ENCODE peak calls at places on chromosome 22, in six cellular contexts. F is left ventricle myocardium inferior; Y is pancreas; U is psoas muscle; R is naive thymus-derived CD4-positive, alpha-beta T cell; D is heart right ventricle. H is an unnamed sample.

GRCh38 chr22:44542561-44543222 is 44.7 kb upstream of the RTL6 start:
- DNase-seq in F (no peak), Y (peak; percentile 38), U (no peak), R (no peak), D (no peak), H (no peak)

GRCh38 chr22:46148885-46149492 is 1.3 kb upstream of the PPARA start:
- DNase-seq in F (no peak), Y (no peak), U (no peak), R (no peak), D (no peak), H (no peak)

GRCh38 chr22:45096256-45096907 is 67.3 kb upstream of the NUP50 start:
- DNase-seq in F (no peak), Y (peak; percentile 67), U (no peak), R (peak; percentile 15), D (no peak), H (peak; percentile 62)

GRCh38 chr22:22404598-22405284 is 103.8 kb downstream of the ZNF280B start:
- DNase-seq in F (no peak), Y (no peak), U (no peak), R (no peak), D (no peak), H (no peak)

GRCh38 chr22:26550498-26551033 is 38.3 kb upstream of the TFIP11 start:
- DNase-seq in F (peak; percentile 74), Y (no peak), U (peak; percentile 62), R (no peak), D (peak; percentile 67), H (peak; percentile 80)

GRCh38 chr22:41758231-41758630 is 42.2 kb upstream of the CCDC134 start:
- DNase-seq in F (no peak), Y (no peak), U (no peak), R (no peak), D (no peak), H (no peak)

GRCh38 chr22:28129319-28129962 is 210.4 kb upstream of the PITPNB start:
- DNase-seq in F (no peak), Y (no peak), U (no peak), R (no peak), D (no peak), H (no peak)

GRCh38 chr22:19103881-19104821 is 18.1 kb downstream of the DGCR2 start:
- DNase-seq in F (no peak), Y (peak; percentile 65), U (peak; percentile 75), R (no peak), D (no peak), H (no peak)

GRCh38 chr22:24810043-24810749 is 4.2 kb downstream of the SGSM1 start:
- DNase-seq in F (no peak), Y (no peak), U (no peak), R (no peak), D (no peak), H (no peak)

GRCh38 chr22:37678372-37678771 is 2.9 kb downstream of the LGALS1 start:
- DNase-seq in F (no peak), Y (no peak), U (no peak), R (no peak), D (no peak), H (peak; percentile 78)

GRCh38 chr22:35914665-35915476 is 113.8 kb downstream of the RBFOX2 start:
- DNase-seq in F (no peak), Y (no peak), U (peak; percentile 55), R (no peak), D (no peak), H (no peak)

GRCh38 chr22:36472689-36473088 is 8.8 kb downstream of the TXN2 start:
- DNase-seq in F (no peak), Y (no peak), U (no peak), R (no peak), D (no peak), H (no peak)

GRCh38 chr22:17707526-17707925 is 66.7 kb downstream of the BID start:
- DNase-seq in F (no peak), Y (no peak), U (no peak), R (no peak), D (no peak), H (no peak)

GRCh38 chr22:42229455-42230149 is 40.9 kb downstream of the TCF20 start:
- DNase-seq in F (no peak), Y (no peak), U (no peak), R (no peak), D (no peak), H (peak; percentile 46)

GRCh38 chr22:44450503-44450902 is 47.5 kb downstream of the RTL6 start:
- DNase-seq in F (no peak), Y (no peak), U (no peak), R (no peak), D (no peak), H (no peak)

GRCh38 chr22:47144076-47144765 is 381.8 kb downstream of the TBC1D22A start:
- DNase-seq in F (no peak), Y (peak; percentile 70), U (peak; percentile 45), R (no peak), D (no peak), H (no peak)

GRCh38 chr22:37708580-37709444 is 12.0 kb downstream of the TRIOBP start:
- DNase-seq in F (peak; percentile 29), Y (no peak), U (no peak), R (no peak), D (peak; percentile 38), H (no peak)

GRCh38 chr22:47796128-47796908 is 1033.9 kb downstream of the TBC1D22A start:
- DNase-seq in F (no peak), Y (no peak), U (no peak), R (no peak), D (no peak), H (no peak)

GRCh38 chr22:38172489-38173155 is 9.0 kb downstream of the PLA2G6 start:
- DNase-seq in F (peak; percentile 76), Y (peak; percentile 81), U (peak; percentile 77), R (no peak), D (peak; percentile 73), H (peak; percentile 80)

GRCh38 chr22:45200862-45201511 is 37.3 kb downstream of the NUP50 start:
- DNase-seq in F (no peak), Y (no peak), U (peak; percentile 29), R (no peak), D (no peak), H (no peak)

GRCh38 chr22:19658057-19658966 is 56.0 kb upstream of the SEPTIN5 start:
- DNase-seq in F (no peak), Y (no peak), U (peak; percentile 26), R (no peak), D (no peak), H (no peak)

GRCh38 chr22:41557401-41558240 is 3.2 kb upstream of the CSDC2 start:
- DNase-seq in F (peak; percentile 79), Y (no peak), U (no peak), R (no peak), D (peak; percentile 75), H (no peak)

DNA sequence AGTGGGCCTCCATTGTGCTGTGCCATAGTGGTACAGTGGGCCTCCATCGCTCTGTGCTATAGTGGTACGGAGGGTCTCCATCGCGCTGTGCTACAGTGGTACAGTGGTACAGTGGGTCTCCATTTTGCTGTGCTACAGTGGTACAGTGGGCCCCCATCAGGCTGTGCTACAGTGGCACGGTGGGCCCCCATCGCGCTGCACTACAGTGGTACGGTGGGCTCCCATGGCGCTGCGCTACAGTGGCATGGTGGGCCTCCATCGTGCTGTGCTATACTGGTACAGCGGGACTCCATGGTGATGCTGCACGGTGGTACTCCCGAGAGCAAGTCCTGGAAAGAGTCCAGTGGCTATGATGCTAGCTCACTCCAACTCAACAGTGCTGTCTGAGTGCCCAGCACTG is 51.8 kb downstream of the SCUBE1 start:
- DNase-seq in F (no peak), Y (no peak), U (no peak), R (no peak), D (no peak), H (no peak)
- H3K4me1 ChIP-seq in F (peaks cover 34% of the 10 kb centered on the region), Y (no peaks in the 10 kb centered on the region), U (no peaks in the 10 kb centered on the region), R (no peaks in the 10 kb centered on the region), D (no peaks in the 10 kb centered on the region), H (peaks cover 53% of the 10 kb centered on the region)

DNA sequence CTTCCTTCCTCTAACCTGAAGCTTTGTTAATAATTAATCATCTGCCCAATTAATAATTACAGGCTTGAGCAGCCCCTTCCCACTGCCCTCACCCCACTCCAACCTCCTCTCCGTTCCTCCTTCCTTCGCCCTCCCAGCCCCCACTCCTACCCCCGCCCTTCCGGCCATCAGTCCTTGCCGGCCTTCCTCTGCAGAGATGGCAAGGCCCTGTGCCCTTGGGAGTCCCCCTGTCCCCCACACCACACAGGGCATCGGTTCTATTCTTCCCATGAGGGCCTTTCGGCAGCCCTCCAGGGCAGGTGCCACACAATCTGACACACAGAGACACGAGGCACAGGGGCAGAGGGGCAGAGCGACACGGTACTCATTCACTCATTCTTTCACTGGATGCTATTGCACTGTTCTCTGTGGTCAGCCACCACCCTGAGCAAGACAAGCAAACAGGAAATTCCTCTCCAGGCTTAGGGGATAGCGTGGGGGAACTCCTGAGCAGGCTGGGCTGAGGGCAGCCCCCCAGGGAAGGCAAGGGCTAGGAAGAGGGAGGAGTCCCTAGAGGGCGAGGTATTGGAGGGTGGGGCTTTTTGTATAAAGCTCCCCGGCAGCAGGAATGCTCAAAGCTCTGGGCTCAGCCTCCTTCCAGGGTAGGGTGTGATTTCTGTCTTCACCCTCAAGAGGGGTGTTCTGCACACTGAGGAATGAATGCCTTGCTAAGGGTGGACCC is 14.8 kb downstream of the MGAT3 start:
- DNase-seq in F (no peak), Y (no peak), U (no peak), R (no peak), D (peak; percentile 59), H (peak; percentile 47)
- H3K4me1 ChIP-seq in F (peaks cover 86% of the 10 kb centered on the region), Y (peaks cover 6% of the 10 kb centered on the region), U (no peaks in the 10 kb centered on the region), R (peaks cover 15% of the 10 kb centered on the region), D (peaks cover 46% of the 10 kb centered on the region), H (peaks cover 63% of the 10 kb centered on the region)

GRCh38 chr22:20952544-20953341 is 14.3 kb upstream of the AIFM3 start:
- DNase-seq in F (no peak), Y (no peak), U (no peak), R (no peak), D (no peak), H (no peak)
- H3K4me1 ChIP-seq in F (peaks cover 24% of the 10 kb centered on the region), Y (peaks cover 32% of the 10 kb centered on the region), U (peaks cover 8% of the 10 kb centered on the region), R (peaks cover 21% of the 10 kb centered on the region), D (peaks cover 9% of the 10 kb centered on the region), H (peaks cover 26% of the 10 kb centered on the region)

GRCh38 chr22:33735978-33736377 is 184.3 kb downstream of the LARGE1 start:
- DNase-seq in F (no peak), Y (no peak), U (no peak), R (no peak), D (no peak), H (no peak)
- H3K4me1 ChIP-seq in F (peaks cover 36% of the 10 kb centered on the region), Y (no peaks in the 10 kb centered on the region), U (peaks cover 9% of the 10 kb centered on the region), R (no peaks in the 10 kb centered on the region), D (peaks cover 16% of the 10 kb centered on the region), H (no peaks in the 10 kb centered on the region)

DNA sequence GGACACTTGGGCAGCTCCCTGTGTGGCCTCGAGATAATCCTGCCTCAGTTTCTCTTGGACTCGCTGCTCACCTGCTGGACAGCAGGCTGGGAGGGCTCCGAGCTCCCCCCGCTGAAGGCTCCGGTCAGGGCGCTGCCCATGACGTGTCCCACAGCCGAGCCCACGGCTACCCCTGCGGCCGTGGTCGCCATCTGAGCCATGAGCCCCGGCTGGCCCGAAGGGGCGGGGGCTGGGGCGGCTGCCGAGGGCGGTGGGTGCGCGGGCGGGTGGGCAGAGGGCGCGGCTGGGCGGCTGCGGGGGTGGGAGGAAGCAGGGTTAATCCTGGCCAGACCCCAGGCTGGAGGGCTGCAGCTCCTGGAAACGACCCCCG is 484 bp downstream of the CHCHD10 start:
- DNase-seq in F (no peak), Y (no peak), U (peak; percentile 60), R (no peak), D (no peak), H (no peak)
- H3K4me1 ChIP-seq in F (peaks cover 83% of the 10 kb centered on the region), Y (no peaks in the 10 kb centered on the region), U (peaks cover 31% of the 10 kb centered on the region), R (peaks cover 39% of the 10 kb centered on the region), D (peaks cover 36% of the 10 kb centered on the region), H (peaks cover 43% of the 10 kb centered on the region)